ENCODE peak calls at places on chromosomes 6 and 20, in four cellular contexts. B, S, F and N are unnamed samples.

GRCh38 chr6:37589198-37589597 is 89.5 kb upstream of the CCDC167 start:
- DNase-seq in B (no peak), S (no peak), F (no peak), N (no peak)

GRCh38 chr6:158017621-158018369 is 36.1 kb downstream of the SYNJ2 start:
- DNase-seq in B (no peak), S (no peak), F (no peak), N (no peak)

GRCh38 chr6:15911753-15912504 is 217.0 kb upstream of the MYLIP start:
- DNase-seq in B (peak), S (no peak), F (no peak), N (no peak)

GRCh38 chr6:61868507-61869080 is 417.4 kb downstream of the KHDRBS2 start:
- DNase-seq in B (no peak), S (no peak), F (no peak), N (no peak)

GRCh38 chr6:2862712-2863174 is 21.1 kb upstream of the SERPINB1 start:
- DNase-seq in B (no peak), S (no peak), F (no peak), N (no peak)

GRCh38 chr6:69875715-69876114 is 9.4 kb downstream of the COL19A1 start:
- DNase-seq in B (no peak), S (no peak), F (no peak), N (no peak)

GRCh38 chr6:112979830-112980229 is 632.7 kb downstream of the RFPL4B start:
- DNase-seq in B (no peak), S (no peak), F (no peak), N (no peak)

GRCh38 chr6:34791842-34792604 is at the start of gene BLTP3A:
- DNase-seq in B (peak), S (peak), F (peak), N (peak)

GRCh38 chr20:55086421-55086820 is 611.0 kb downstream of the DOK5 start:
- DNase-seq in B (no peak), S (no peak), F (no peak), N (no peak)

GRCh38 chr20:32034581-32035397 is 17.3 kb upstream of the HCK start:
- DNase-seq in B (no peak), S (no peak), F (no peak), N (no peak)

GRCh38 chr6:82744286-82745015 is 321.2 kb downstream of the UBE3D start:
- DNase-seq in B (no peak), S (no peak), F (no peak), N (no peak)

GRCh38 chr6:142887534-142887933 is 57.4 kb downstream of the HIVEP2 start:
- DNase-seq in B (no peak), S (no peak), F (no peak), N (no peak)

GRCh38 chr20:24837721-24838456 is 111.2 kb upstream of the CST7 start:
- DNase-seq in B (no peak), S (no peak), F (no peak), N (peak)

GRCh38 chr20:23399568-23400241 is 21.6 kb downstream of the NAPB start:
- DNase-seq in B (peak), S (no peak), F (no peak), N (peak)

GRCh38 chr6:714100-714499 is 21.2 kb upstream of the EXOC2 start:
- DNase-seq in B (no peak), S (no peak), F (no peak), N (no peak)

GRCh38 chr6:118469468-118469867 is 78.6 kb upstream of the PLN start:
- DNase-seq in B (no peak), S (no peak), F (no peak), N (peak)

GRCh38 chr6:20921533-20921932 is 387.3 kb downstream of the CDKAL1 start:
- DNase-seq in B (no peak), S (no peak), F (no peak), N (peak)

GRCh38 chr6:69105288-69105687 is 470.2 kb downstream of the ADGRB3 start:
- DNase-seq in B (peak), S (no peak), F (no peak), N (no peak)

GRCh38 chr20:43409041-43409913 is 48.4 kb upstream of the SRSF6 start:
- DNase-seq in B (peak), S (peak), F (peak), N (peak)

DNA sequence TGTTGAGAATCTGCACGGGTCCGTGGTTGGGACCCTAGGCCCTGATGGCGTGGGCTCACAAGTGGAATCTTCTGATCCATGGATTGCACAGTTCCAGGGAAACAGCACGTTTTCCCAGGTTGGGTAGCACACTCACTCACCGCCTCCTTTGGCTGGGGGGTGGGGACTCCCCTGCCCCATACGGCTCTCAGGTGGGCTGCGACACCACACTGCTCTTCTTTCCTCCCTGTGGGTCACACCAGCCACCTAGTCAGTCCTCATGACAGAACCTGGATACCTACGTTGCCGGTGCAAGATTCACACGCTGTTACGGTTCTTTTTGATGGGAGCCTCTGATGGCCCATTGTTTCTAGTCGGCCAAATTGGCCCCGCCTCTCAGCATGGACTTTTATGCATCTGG is 312.0 kb downstream of the MMUT start:
- DNase-seq in B (no peak), S (no peak), F (no peak), N (no peak)
- H3K18ac ChIP-seq in B (no peak), S (no peak), F (peak), N (no peak)

DNA sequence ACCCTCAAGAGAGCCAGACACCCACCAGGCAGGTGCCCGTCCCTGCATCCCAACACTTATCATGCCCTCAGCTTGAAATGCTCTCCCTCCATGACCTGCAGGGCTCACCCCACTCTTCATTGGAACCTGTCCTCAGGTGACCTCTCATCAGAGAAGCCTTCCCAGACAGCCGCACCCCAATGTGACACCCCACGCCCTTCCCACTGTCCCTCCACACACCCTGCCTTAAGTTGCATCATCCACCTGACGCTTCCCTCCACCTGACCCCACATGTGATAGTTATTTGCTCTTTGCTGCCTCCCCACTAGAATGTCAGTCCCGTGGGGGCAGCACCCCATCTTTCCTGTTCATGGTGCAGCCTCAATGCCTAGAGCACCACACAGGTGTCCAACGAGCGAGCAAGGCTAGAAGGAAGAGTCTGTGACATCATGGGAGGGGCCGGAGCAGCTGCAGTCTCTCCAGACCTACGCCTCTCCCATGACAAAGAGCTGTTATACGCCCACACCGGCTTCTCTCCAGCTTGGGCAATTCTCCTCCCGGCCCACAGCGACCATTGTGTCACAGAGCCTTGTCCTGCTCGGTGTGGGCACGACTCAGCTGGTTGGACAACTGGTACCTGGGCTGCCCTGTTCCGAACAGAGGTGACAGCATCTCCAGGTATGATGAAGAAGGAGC is 58.2 kb downstream of the NFATC2 start:
- DNase-seq in B (no peak), S (no peak), F (no peak), N (no peak)
- H3K18ac ChIP-seq in B (no peak), S (no peak), F (no peak), N (no peak)

GRCh38 chr6:14046476-14047068 is 71.0 kb upstream of the CD83 start:
- DNase-seq in B (peak), S (peak), F (peak), N (peak)

GRCh38 chr6:14048870-14049269 is 68.7 kb upstream of the CD83 start:
- DNase-seq in B (no peak), S (no peak), F (no peak), N (no peak)

GRCh38 chr6:14047151-14047740 is 70.3 kb upstream of the CD83 start:
- DNase-seq in B (no peak), S (no peak), F (no peak), N (no peak)
- H3K18ac ChIP-seq in B (no peak), S (no peak), F (no peak), N (no peak)

GRCh38 chr6:119542037-119542436 is 192.5 kb upstream of the MAN1A1 start:
- DNase-seq in B (peak), S (no peak), F (no peak), N (no peak)

GRCh38 chr6:119539066-119539746 is 189.6 kb upstream of the MAN1A1 start:
- DNase-seq in B (peak), S (no peak), F (no peak), N (no peak)

GRCh38 chr6:119541132-119541905 is 191.8 kb upstream of the MAN1A1 start:
- DNase-seq in B (no peak), S (no peak), F (no peak), N (peak)

GRCh38 chr6:119543332-119543731 is 193.8 kb upstream of the MAN1A1 start:
- DNase-seq in B (no peak), S (no peak), F (no peak), N (no peak)

GRCh38 chr6:119540417-119540816 is 190.9 kb upstream of the MAN1A1 start:
- DNase-seq in B (no peak), S (no peak), F (no peak), N (no peak)
- H3K18ac ChIP-seq in B (no peak), S (no peak), F (peak), N (peak)

DNA sequence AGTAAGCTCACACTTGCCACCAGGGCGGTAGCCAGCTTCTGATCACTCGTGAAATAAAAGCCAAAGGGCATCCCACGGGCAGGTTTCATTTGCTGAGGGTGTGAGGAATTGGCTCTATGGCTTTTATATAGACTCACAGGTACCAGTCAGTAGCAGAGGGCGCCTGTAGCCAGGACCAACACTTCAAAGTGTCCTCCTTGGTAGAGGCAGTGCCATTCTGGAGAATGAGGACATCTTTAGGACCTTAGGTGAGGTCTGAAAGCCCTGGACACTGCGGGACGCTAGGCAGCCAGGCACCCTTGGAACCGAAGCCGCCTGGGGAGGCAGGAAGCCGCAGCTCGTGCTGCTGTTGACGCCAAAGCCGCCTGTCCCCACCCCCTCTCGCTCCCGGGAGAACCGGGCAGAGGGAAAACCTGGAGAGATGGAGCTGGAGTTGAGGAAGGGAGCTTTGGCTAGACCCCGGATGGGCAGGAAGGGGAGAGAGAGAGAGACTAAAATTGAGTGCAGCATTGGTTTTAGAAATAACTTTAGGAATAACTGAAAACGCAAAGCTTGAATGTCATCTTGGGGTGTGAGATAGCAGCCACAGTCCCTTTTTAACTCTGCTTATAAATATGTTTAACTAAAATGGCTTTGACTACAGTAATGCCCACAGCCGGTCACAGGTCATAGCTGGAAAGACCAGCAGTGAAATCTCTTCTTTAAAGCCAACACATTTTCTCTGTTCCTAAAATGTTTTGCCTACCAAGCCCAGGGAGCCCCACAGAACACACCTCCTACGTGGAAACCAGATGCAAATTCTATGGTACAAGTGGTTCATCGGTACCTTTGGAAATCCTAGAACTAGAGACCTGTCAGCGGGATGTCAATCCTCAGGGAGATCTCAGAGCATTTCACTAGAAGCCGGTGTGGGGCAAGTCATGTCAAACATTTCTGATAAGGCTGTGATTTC is 128.5 kb upstream of the CDYL start:
- DNase-seq in B (peak), S (peak), F (peak), N (peak)
- H3K18ac ChIP-seq in B (peak), S (peak), F (peak), N (peak)